ENCODE peak calls at places on chromosome 17, in eight cellular contexts. Q is activated CD8-positive, alpha-beta memory T cell treated with anti-CD3 and anti-CD28 coated beads, Interleukin-2, amount 50 U/mL, for 48 hours; C is activated T-cell treated with anti-CD3 and anti-CD28 coated beads, Interleukin-2, amount 50 U/mL, for 72 hours; O is heart left ventricle; Z is sciatic nerve; M is activated CD4-positive, CD25-positive, alpha-beta regulatory T cell treated with anti-CD3 and anti-CD28 coated beads, Interleukin-2, amount 50 U/mL, for 16 hours; B is fibroblast of lung; A is GM03348. D is an unnamed sample.

GRCh38 chr17:68591583-68591982 is 9.6 kb downstream of the FAM20A start:
- DNase-seq in O (peak), M (no peak), A (no peak), Q (no peak), B (no peak), Z (no peak), C (peak), D (peak)

GRCh38 chr17:2853722-2854580 is 57.7 kb downstream of the RAP1GAP2 start:
- DNase-seq in O (peak), A (peak), C (peak), Z (no peak), M (no peak), Q (peak), B (peak), D (peak)

GRCh38 chr17:60106377-60107059 is 27.8 kb upstream of the HEATR6 start:
- DNase-seq in Z (no peak), O (no peak), A (peak), Q (no peak), B (peak), M (no peak), C (no peak), D (no peak)

GRCh38 chr17:48608921-48609505 is 1.8 kb downstream of the HOXB7 start:
- DNase-seq in O (no peak), M (no peak), Z (no peak), A (peak), C (no peak), Q (no peak), B (no peak), D (no peak)

GRCh38 chr17:77778636-77779524 is 179.6 kb upstream of the TNRC6C start:
- DNase-seq in C (no peak), M (no peak), A (no peak), Q (no peak), Z (peak), B (no peak), O (peak), D (peak)

GRCh38 chr17:42135664-42136653 is 13.4 kb downstream of the HSPB9 start:
- DNase-seq in Z (no peak), M (no peak), B (peak), O (peak), C (no peak), A (peak), Q (no peak), D (peak)

GRCh38 chr17:54967621-54968258 is 714 bp downstream of the COX11 start:
- DNase-seq in B (peak), M (no peak), Q (no peak), O (no peak), Z (no peak), C (peak), A (peak), D (no peak)

GRCh38 chr17:37683454-37683984 is 40.3 kb upstream of the DDX52 start:
- DNase-seq in C (no peak), A (no peak), M (no peak), Z (no peak), Q (no peak), O (no peak), B (no peak), D (no peak)

GRCh38 chr17:19773534-19773933 is 25.4 kb upstream of the ALDH3A1 start:
- DNase-seq in Z (no peak), C (no peak), B (no peak), A (no peak), M (no peak), O (no peak), Q (no peak), D (no peak)

GRCh38 chr17:75587718-75588545 is at the start of gene MYO15B:
- DNase-seq in B (no peak), M (peak), C (peak), Z (peak), Q (peak), A (no peak), O (peak), D (peak)

GRCh38 chr17:956905-957304 is 22.7 kb downstream of the NXN start:
- DNase-seq in Q (no peak), O (no peak), A (no peak), Z (no peak), C (no peak), B (no peak), M (no peak), D (no peak)

GRCh38 chr17:81961087-81961514 is at the start of gene NOTUM:
- DNase-seq in Q (no peak), C (no peak), M (no peak), Z (no peak), A (peak), O (no peak), B (peak), D (peak)